ENCODE peak calls at places on chromosomes 13 and 19, in eight cellular contexts. One of them, this sample, is unnamed.

GRCh38 chr13:43021926-43022670 is 1.3 kb upstream of the DNAJC15 start:
- DNase-seq in caudate nucleus: no peak
- DNase-seq in progenitor cell of endocrine pancreas: no peak
- DNase-seq in nephron progenitor cell: no peak
- DNase-seq in GM10248: no peak
- DNase-seq in CD4-positive, alpha-beta T cell: no peak
- DNase-seq in cardiac muscle cell: no peak
- DNase-seq in activated CD4-positive, CD25-positive, alpha-beta regulatory T cell treated with anti-CD3 and anti-CD28 coated beads, Interleukin-2, amount 50 U/mL, for 72 hours: no peak
- DNase-seq in this sample: no peak

GRCh38 chr13:47281981-47282380 is 385.1 kb upstream of the HTR2A start:
- DNase-seq in nephron progenitor cell: no peak
- DNase-seq in progenitor cell of endocrine pancreas: no peak
- DNase-seq in caudate nucleus: no peak
- DNase-seq in CD4-positive, alpha-beta T cell: no peak
- DNase-seq in cardiac muscle cell: no peak
- DNase-seq in GM10248: no peak
- DNase-seq in activated CD4-positive, CD25-positive, alpha-beta regulatory T cell treated with anti-CD3 and anti-CD28 coated beads, Interleukin-2, amount 50 U/mL, for 72 hours: no peak
- DNase-seq in this sample: no peak

GRCh38 chr19:4388171-4389063 is 11.9 kb downstream of the SH3GL1 start:
- DNase-seq in progenitor cell of endocrine pancreas: no peak
- DNase-seq in cardiac muscle cell: no peak
- DNase-seq in CD4-positive, alpha-beta T cell: no peak
- DNase-seq in GM10248: no peak
- DNase-seq in caudate nucleus: no peak
- DNase-seq in activated CD4-positive, CD25-positive, alpha-beta regulatory T cell treated with anti-CD3 and anti-CD28 coated beads, Interleukin-2, amount 50 U/mL, for 72 hours: no peak
- DNase-seq in nephron progenitor cell: peak; percentile 34
- DNase-seq in this sample: no peak

GRCh38 chr13:51887441-51887840 is 25.7 kb downstream of the CCDC70 start:
- DNase-seq in cardiac muscle cell: no peak
- DNase-seq in caudate nucleus: no peak
- DNase-seq in activated CD4-positive, CD25-positive, alpha-beta regulatory T cell treated with anti-CD3 and anti-CD28 coated beads, Interleukin-2, amount 50 U/mL, for 72 hours: no peak
- DNase-seq in CD4-positive, alpha-beta T cell: no peak
- DNase-seq in progenitor cell of endocrine pancreas: no peak
- DNase-seq in GM10248: no peak
- DNase-seq in nephron progenitor cell: no peak
- DNase-seq in this sample: no peak

GRCh38 chr19:51460164-51460992 is 2.1 kb upstream of the SIGLEC8 start:
- DNase-seq in CD4-positive, alpha-beta T cell: no peak
- DNase-seq in nephron progenitor cell: no peak
- DNase-seq in progenitor cell of endocrine pancreas: no peak
- DNase-seq in activated CD4-positive, CD25-positive, alpha-beta regulatory T cell treated with anti-CD3 and anti-CD28 coated beads, Interleukin-2, amount 50 U/mL, for 72 hours: peak; percentile 15
- DNase-seq in caudate nucleus: no peak
- DNase-seq in cardiac muscle cell: no peak
- DNase-seq in GM10248: no peak
- DNase-seq in this sample: no peak

GRCh38 chr19:34431681-34432402 is 3.7 kb downstream of the UBA2 start:
- DNase-seq in GM10248: no peak
- DNase-seq in nephron progenitor cell: no peak
- DNase-seq in progenitor cell of endocrine pancreas: no peak
- DNase-seq in activated CD4-positive, CD25-positive, alpha-beta regulatory T cell treated with anti-CD3 and anti-CD28 coated beads, Interleukin-2, amount 50 U/mL, for 72 hours: no peak
- DNase-seq in CD4-positive, alpha-beta T cell: no peak
- DNase-seq in cardiac muscle cell: no peak
- DNase-seq in caudate nucleus: no peak
- DNase-seq in this sample: no peak

GRCh38 chr13:112779856-112780604 is 90.2 kb downstream of the ATP11A start:
- DNase-seq in progenitor cell of endocrine pancreas: no peak
- DNase-seq in activated CD4-positive, CD25-positive, alpha-beta regulatory T cell treated with anti-CD3 and anti-CD28 coated beads, Interleukin-2, amount 50 U/mL, for 72 hours: no peak
- DNase-seq in GM10248: no peak
- DNase-seq in caudate nucleus: no peak
- DNase-seq in cardiac muscle cell: no peak
- DNase-seq in nephron progenitor cell: no peak
- DNase-seq in CD4-positive, alpha-beta T cell: no peak
- DNase-seq in this sample: no peak

GRCh38 chr19:34430738-34431625 is 2.8 kb downstream of the UBA2 start:
- DNase-seq in nephron progenitor cell: peak; percentile 20
- DNase-seq in cardiac muscle cell: peak; percentile 52
- DNase-seq in CD4-positive, alpha-beta T cell: peak; percentile 29
- DNase-seq in caudate nucleus: no peak
- DNase-seq in activated CD4-positive, CD25-positive, alpha-beta regulatory T cell treated with anti-CD3 and anti-CD28 coated beads, Interleukin-2, amount 50 U/mL, for 72 hours: no peak
- DNase-seq in GM10248: peak; percentile 78
- DNase-seq in progenitor cell of endocrine pancreas: no peak
- DNase-seq in this sample: peak; percentile 20

GRCh38 chr19:41951686-41952172 is 7.4 kb downstream of the RABAC1 start:
- DNase-seq in caudate nucleus: peak; percentile 67
- DNase-seq in activated CD4-positive, CD25-positive, alpha-beta regulatory T cell treated with anti-CD3 and anti-CD28 coated beads, Interleukin-2, amount 50 U/mL, for 72 hours: peak; percentile 93
- DNase-seq in GM10248: peak; percentile 85
- DNase-seq in nephron progenitor cell: peak; percentile 94
- DNase-seq in progenitor cell of endocrine pancreas: peak; percentile 88
- DNase-seq in CD4-positive, alpha-beta T cell: peak; percentile 82
- DNase-seq in cardiac muscle cell: peak; percentile 74
- DNase-seq in this sample: peak; percentile 85

GRCh38 chr13:106617561-106617960 is 49.6 kb upstream of the ARGLU1 start:
- DNase-seq in GM10248: no peak
- DNase-seq in caudate nucleus: no peak
- DNase-seq in nephron progenitor cell: no peak
- DNase-seq in cardiac muscle cell: no peak
- DNase-seq in progenitor cell of endocrine pancreas: no peak
- DNase-seq in CD4-positive, alpha-beta T cell: no peak
- DNase-seq in activated CD4-positive, CD25-positive, alpha-beta regulatory T cell treated with anti-CD3 and anti-CD28 coated beads, Interleukin-2, amount 50 U/mL, for 72 hours: no peak
- DNase-seq in this sample: peak; percentile 35

GRCh38 chr13:21686761-21687391 is 16.0 kb downstream of the FGF9 start:
- DNase-seq in progenitor cell of endocrine pancreas: no peak
- DNase-seq in cardiac muscle cell: no peak
- DNase-seq in GM10248: peak; percentile 44
- DNase-seq in CD4-positive, alpha-beta T cell: no peak
- DNase-seq in activated CD4-positive, CD25-positive, alpha-beta regulatory T cell treated with anti-CD3 and anti-CD28 coated beads, Interleukin-2, amount 50 U/mL, for 72 hours: no peak
- DNase-seq in caudate nucleus: no peak
- DNase-seq in nephron progenitor cell: no peak
- DNase-seq in this sample: no peak

GRCh38 chr13:52419080-52419479 is 13.1 kb upstream of the THSD1 start:
- DNase-seq in caudate nucleus: no peak
- DNase-seq in cardiac muscle cell: no peak
- DNase-seq in progenitor cell of endocrine pancreas: no peak
- DNase-seq in nephron progenitor cell: no peak
- DNase-seq in GM10248: no peak
- DNase-seq in CD4-positive, alpha-beta T cell: no peak
- DNase-seq in activated CD4-positive, CD25-positive, alpha-beta regulatory T cell treated with anti-CD3 and anti-CD28 coated beads, Interleukin-2, amount 50 U/mL, for 72 hours: no peak
- DNase-seq in this sample: no peak

GRCh38 chr19:19381007-19381926 is 24.2 kb upstream of the GATAD2A start:
- DNase-seq in activated CD4-positive, CD25-positive, alpha-beta regulatory T cell treated with anti-CD3 and anti-CD28 coated beads, Interleukin-2, amount 50 U/mL, for 72 hours: no peak
- DNase-seq in caudate nucleus: no peak
- DNase-seq in GM10248: no peak
- DNase-seq in nephron progenitor cell: no peak
- DNase-seq in cardiac muscle cell: no peak
- DNase-seq in progenitor cell of endocrine pancreas: no peak
- DNase-seq in CD4-positive, alpha-beta T cell: no peak
- DNase-seq in this sample: no peak

GRCh38 chr13:51912091-51912490 is 50.3 kb downstream of the CCDC70 start:
- DNase-seq in cardiac muscle cell: no peak
- DNase-seq in progenitor cell of endocrine pancreas: no peak
- DNase-seq in GM10248: no peak
- DNase-seq in nephron progenitor cell: no peak
- DNase-seq in activated CD4-positive, CD25-positive, alpha-beta regulatory T cell treated with anti-CD3 and anti-CD28 coated beads, Interleukin-2, amount 50 U/mL, for 72 hours: no peak
- DNase-seq in caudate nucleus: peak; percentile 28
- DNase-seq in CD4-positive, alpha-beta T cell: no peak
- DNase-seq in this sample: no peak

GRCh38 chr13:75385708-75386083 is 96.3 kb downstream of the TBC1D4 start:
- DNase-seq in CD4-positive, alpha-beta T cell: no peak
- DNase-seq in cardiac muscle cell: no peak
- DNase-seq in GM10248: no peak
- DNase-seq in nephron progenitor cell: no peak
- DNase-seq in progenitor cell of endocrine pancreas: no peak
- DNase-seq in caudate nucleus: no peak
- DNase-seq in activated CD4-positive, CD25-positive, alpha-beta regulatory T cell treated with anti-CD3 and anti-CD28 coated beads, Interleukin-2, amount 50 U/mL, for 72 hours: no peak
- DNase-seq in this sample: no peak

GRCh38 chr19:34375598-34375997 is 10.6 kb downstream of the GPI start:
- DNase-seq in progenitor cell of endocrine pancreas: no peak
- DNase-seq in CD4-positive, alpha-beta T cell: no peak
- DNase-seq in caudate nucleus: no peak
- DNase-seq in cardiac muscle cell: no peak
- DNase-seq in GM10248: no peak
- DNase-seq in nephron progenitor cell: no peak
- DNase-seq in activated CD4-positive, CD25-positive, alpha-beta regulatory T cell treated with anti-CD3 and anti-CD28 coated beads, Interleukin-2, amount 50 U/mL, for 72 hours: no peak
- DNase-seq in this sample: no peak

GRCh38 chr13:106063591-106064308 is 471.7 kb downstream of the EFNB2 start:
- DNase-seq in nephron progenitor cell: no peak
- DNase-seq in activated CD4-positive, CD25-positive, alpha-beta regulatory T cell treated with anti-CD3 and anti-CD28 coated beads, Interleukin-2, amount 50 U/mL, for 72 hours: no peak
- DNase-seq in cardiac muscle cell: no peak
- DNase-seq in GM10248: no peak
- DNase-seq in CD4-positive, alpha-beta T cell: no peak
- DNase-seq in progenitor cell of endocrine pancreas: no peak
- DNase-seq in caudate nucleus: no peak
- DNase-seq in this sample: no peak

GRCh38 chr19:17243854-17244617 is 1.7 kb downstream of the NR2F6 start:
- DNase-seq in nephron progenitor cell: peak; percentile 70
- DNase-seq in progenitor cell of endocrine pancreas: peak; percentile 60
- DNase-seq in cardiac muscle cell: peak; percentile 58
- DNase-seq in activated CD4-positive, CD25-positive, alpha-beta regulatory T cell treated with anti-CD3 and anti-CD28 coated beads, Interleukin-2, amount 50 U/mL, for 72 hours: no peak
- DNase-seq in caudate nucleus: no peak
- DNase-seq in GM10248: no peak
- DNase-seq in CD4-positive, alpha-beta T cell: no peak
- DNase-seq in this sample: no peak

GRCh38 chr13:70585109-70585508 is 476.9 kb upstream of the KLHL1 start:
- DNase-seq in caudate nucleus: no peak
- DNase-seq in nephron progenitor cell: no peak
- DNase-seq in CD4-positive, alpha-beta T cell: no peak
- DNase-seq in progenitor cell of endocrine pancreas: no peak
- DNase-seq in GM10248: no peak
- DNase-seq in cardiac muscle cell: no peak
- DNase-seq in activated CD4-positive, CD25-positive, alpha-beta regulatory T cell treated with anti-CD3 and anti-CD28 coated beads, Interleukin-2, amount 50 U/mL, for 72 hours: no peak
- DNase-seq in this sample: no peak

GRCh38 chr19:1854542-1855039 is 6.3 kb upstream of the REXO1 start:
- DNase-seq in cardiac muscle cell: no peak
- DNase-seq in progenitor cell of endocrine pancreas: no peak
- DNase-seq in GM10248: no peak
- DNase-seq in activated CD4-positive, CD25-positive, alpha-beta regulatory T cell treated with anti-CD3 and anti-CD28 coated beads, Interleukin-2, amount 50 U/mL, for 72 hours: no peak
- DNase-seq in nephron progenitor cell: peak; percentile 39
- DNase-seq in caudate nucleus: no peak
- DNase-seq in CD4-positive, alpha-beta T cell: no peak
- DNase-seq in this sample: no peak

GRCh38 chr13:113209336-113209879 is at the start of gene CUL4A:
- DNase-seq in GM10248: peak; percentile 87
- DNase-seq in caudate nucleus: peak; percentile 38
- DNase-seq in progenitor cell of endocrine pancreas: peak; percentile 67
- DNase-seq in nephron progenitor cell: peak; percentile 88
- DNase-seq in CD4-positive, alpha-beta T cell: peak; percentile 64
- DNase-seq in cardiac muscle cell: peak; percentile 90
- DNase-seq in activated CD4-positive, CD25-positive, alpha-beta regulatory T cell treated with anti-CD3 and anti-CD28 coated beads, Interleukin-2, amount 50 U/mL, for 72 hours: peak; percentile 74
- DNase-seq in this sample: peak; percentile 84

GRCh38 chr13:37656247-37656940 is 57.8 kb upstream of the POSTN start:
- DNase-seq in caudate nucleus: no peak
- DNase-seq in GM10248: no peak
- DNase-seq in activated CD4-positive, CD25-positive, alpha-beta regulatory T cell treated with anti-CD3 and anti-CD28 coated beads, Interleukin-2, amount 50 U/mL, for 72 hours: no peak
- DNase-seq in progenitor cell of endocrine pancreas: no peak
- DNase-seq in cardiac muscle cell: no peak
- DNase-seq in CD4-positive, alpha-beta T cell: no peak
- DNase-seq in nephron progenitor cell: no peak
- DNase-seq in this sample: no peak

This sample was measured in neuronal stem cell.